ENCODE peak calls at places on chromosomes 4 and X, in four cellular contexts. Y is anterior cingulate cortex; B is activated CD4-positive, CD25-positive, alpha-beta regulatory T cell; I is OCI-LY7. R is an unnamed sample.

GRCh38 chr4:176123710-176124407 is 58.2 kb downstream of the WDR17 start:
- DNase-seq in I (peak; percentile 25), B (no peak), Y (no peak), R (no peak)

GRCh38 chr4:153594208-153594607 is 89.9 kb upstream of the TLR2 start:
- DNase-seq in Y (no peak), B (no peak), I (no peak), R (no peak)

GRCh38 chrX:107701493-107702121 is 73.3 kb downstream of the PRPS1 start:
- DNase-seq in I (peak; percentile 67), B (no peak), Y (no peak), R (no peak)

GRCh38 chrX:18873189-18873791 is 110.6 kb downstream of the PHKA2 start:
- DNase-seq in B (no peak), I (no peak), Y (no peak), R (peak; percentile 24)

GRCh38 chrX:45172890-45173289 is 27.8 kb downstream of the DIPK2B start:
- DNase-seq in B (no peak), I (no peak), Y (no peak), R (no peak)

GRCh38 chr4:183099537-183100297 is 660 bp downstream of the WWC2 start:
- DNase-seq in B (peak; percentile 3), I (no peak), Y (no peak), R (no peak)

GRCh38 chr4:70802923-70803605 is 36.6 kb downstream of the GRSF1 start:
- DNase-seq in I (no peak), B (no peak), Y (no peak), R (no peak)

GRCh38 chr4:67746797-67747495 is 7.2 kb downstream of the GNRHR start:
- DNase-seq in I (peak; percentile 67), Y (no peak), B (no peak), R (no peak)

GRCh38 chrX:130263016-130263415 is 5.7 kb downstream of the ZNF280C start:
- DNase-seq in Y (no peak), I (no peak), B (no peak), R (no peak)

R was measured in SK-N-MC.